ENCODE peak calls at places on chromosomes 1 and 21, in six cellular contexts. Q, N, V, B, A and F are unnamed samples.
A peak's percentile ranks its signal among the peaks of the same experiment; 100 is the strongest.

GRCh38 chr1:239572183-239572582 is 185.8 kb downstream of the CHRM3 start:
- DNase-seq in B (no peak), N (no peak), Q (no peak), A (no peak), V (no peak), F (no peak)

GRCh38 chr1:111734426-111734825 is 4.8 kb downstream of the INKA2 start:
- DNase-seq in Q (no peak), B (no peak), V (no peak), N (no peak), A (no peak), F (no peak)

GRCh38 chr21:14952916-14953315 is 111.9 kb downstream of the NRIP1 start:
- DNase-seq in A (no peak), N (no peak), Q (no peak), B (no peak), V (peak; percentile 49), F (no peak)

GRCh38 chr21:29124645-29125044 is 5.8 kb upstream of the MAP3K7CL start:
- DNase-seq in Q (no peak), B (no peak), A (no peak), N (no peak), V (no peak), F (no peak)

GRCh38 chr1:119974013-119974412 is 77.7 kb upstream of the ADAM30 start:
- DNase-seq in Q (no peak), A (no peak), V (peak; percentile 85), N (no peak), B (no peak), F (no peak)

GRCh38 chr1:221543529-221544120 is 198.3 kb downstream of the DUSP10 start:
- DNase-seq in B (no peak), V (peak; percentile 60), Q (no peak), N (peak; percentile 70), A (no peak), F (no peak)

GRCh38 chr1:22804333-22804906 is 93.8 kb downstream of the EPHB2 start:
- DNase-seq in Q (no peak), N (no peak), B (no peak), A (no peak), V (peak; percentile 20), F (no peak)

GRCh38 chr21:46002841-46003574 is 21.4 kb downstream of the COL6A1 start:
- DNase-seq in B (no peak), A (peak; percentile 8), V (no peak), N (no peak), Q (no peak), F (no peak)

GRCh38 chr1:231410041-231410591 is 12.0 kb downstream of the EGLN1 start:
- DNase-seq in V (peak; percentile 1), N (peak; percentile 64), Q (no peak), B (no peak), A (no peak), F (peak; percentile 45)

GRCh38 chr1:172246521-172247390 is 173.7 kb upstream of the C1orf105 start:
- DNase-seq in N (no peak), V (peak; percentile 48), B (no peak), A (no peak), Q (no peak), F (no peak)

GRCh38 chr1:87072904-87073303 is 158.5 kb downstream of the HS2ST1 start:
- DNase-seq in V (no peak), B (no peak), Q (no peak), A (no peak), N (no peak), F (no peak)

GRCh38 chr1:116717318-116717717 is 36.9 kb upstream of the CD2 start:
- DNase-seq in A (no peak), V (no peak), Q (no peak), B (no peak), N (no peak), F (no peak)

GRCh38 chr1:244920911-244921310 is 56.6 kb upstream of the HNRNPU start:
- DNase-seq in N (peak; percentile 21), B (peak; percentile 11), A (no peak), Q (no peak), V (no peak), F (no peak)

GRCh38 chr1:67213164-67213563 is 46.9 kb downstream of the IL23R start:
- DNase-seq in N (peak; percentile 31), Q (no peak), V (peak; percentile 59), A (no peak), B (no peak), F (no peak)

GRCh38 chr1:192974701-192975100 is 84.5 kb downstream of the UCHL5 start:
- DNase-seq in B (no peak), A (no peak), Q (no peak), N (peak; percentile 36), V (no peak), F (no peak)

GRCh38 chr1:246689409-246689997 is 34.7 kb upstream of the SCCPDH start:
- DNase-seq in Q (no peak), B (peak; percentile 64), A (peak; percentile 60), V (peak; percentile 96), N (peak; percentile 80), F (no peak)

GRCh38 chr21:32645261-32646182 is 33.3 kb upstream of the CFAP298 start:
- DNase-seq in B (no peak), V (no peak), N (no peak), Q (no peak), A (no peak), F (no peak)

GRCh38 chr1:38076038-38076437 is 29.4 kb upstream of the POU3F1 start:
- DNase-seq in Q (no peak), V (peak; percentile 46), A (no peak), B (no peak), N (peak; percentile 15), F (no peak)

DNA sequence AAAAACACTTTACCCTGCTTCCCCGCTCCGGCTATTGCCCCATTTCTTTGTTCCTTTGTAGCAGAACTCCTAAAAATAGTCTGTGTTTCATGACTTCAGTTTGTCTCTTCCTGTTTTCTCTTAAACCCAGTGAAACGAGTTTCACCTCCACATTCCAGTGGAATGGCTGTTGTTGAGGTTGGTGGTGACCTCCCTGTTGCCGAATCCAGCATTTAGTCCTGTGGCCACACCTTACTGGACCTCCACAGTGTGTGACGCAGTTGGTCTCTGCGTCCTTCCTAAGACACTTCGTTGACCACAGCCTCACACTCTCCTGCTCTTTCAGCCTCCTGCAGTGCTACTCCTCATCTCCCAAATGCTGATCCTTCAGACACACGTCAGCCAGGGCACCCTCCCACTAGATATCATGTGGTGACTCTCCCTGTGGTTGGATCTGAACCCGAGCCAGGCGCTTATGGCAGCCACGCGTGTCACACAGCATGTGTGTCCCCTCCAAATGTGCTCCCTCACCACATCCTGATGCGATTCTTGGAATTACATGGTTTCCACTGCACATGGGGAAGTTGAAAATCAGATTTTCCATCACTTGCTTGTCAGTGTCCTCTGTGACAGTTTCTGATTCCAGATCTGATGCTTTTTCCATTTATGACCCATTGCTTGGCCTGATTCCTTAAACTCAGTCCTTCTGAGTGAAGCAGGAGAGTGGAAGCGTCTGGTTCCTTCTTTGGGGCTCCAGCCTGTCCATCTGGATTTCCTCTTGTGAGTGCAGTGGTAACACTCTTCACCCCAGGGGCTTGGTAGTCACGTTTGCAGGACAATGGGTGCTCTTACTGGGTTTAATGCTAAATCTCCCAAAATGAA is 99.1 kb upstream of the ARTN start:
- DNase-seq in V (peak; percentile 86), A (no peak), N (peak; percentile 72), B (no peak), Q (no peak), F (no peak)
- H3K4me3 ChIP-seq in V (peak overlapping the region; percentile 29), A (no peak overlapping the region), N (no peak overlapping the region), B (no peak overlapping the region), Q (no peak overlapping the region), F (no peak overlapping the region)

GRCh38 chr1:2306151-2306978 is 78.2 kb downstream of the SKI start:
- DNase-seq in A (no peak), Q (no peak), N (no peak), B (no peak), V (no peak), F (no peak)
- H3K4me3 ChIP-seq in A (no peak overlapping the region), Q (no peak overlapping the region), N (no peak overlapping the region), B (no peak overlapping the region), V (no peak overlapping the region), F (no peak overlapping the region)

GRCh38 chr1:206575894-206576737 is 36.1 kb downstream of the EIF2D start:
- DNase-seq in A (no peak), N (no peak), V (no peak), Q (no peak), B (no peak), F (no peak)

GRCh38 chr1:206578115-206578935 is 33.9 kb downstream of the EIF2D start:
- DNase-seq in B (no peak), N (peak; percentile 40), V (peak; percentile 83), A (no peak), Q (no peak), F (no peak)

GRCh38 chr1:206573772-206574161 is 38.5 kb downstream of the EIF2D start:
- DNase-seq in A (no peak), N (no peak), Q (no peak), B (no peak), V (no peak), F (no peak)

GRCh38 chr1:206572835-206573771 is 39.2 kb downstream of the EIF2D start:
- DNase-seq in N (no peak), Q (no peak), V (no peak), A (no peak), B (no peak), F (no peak)

DNA sequence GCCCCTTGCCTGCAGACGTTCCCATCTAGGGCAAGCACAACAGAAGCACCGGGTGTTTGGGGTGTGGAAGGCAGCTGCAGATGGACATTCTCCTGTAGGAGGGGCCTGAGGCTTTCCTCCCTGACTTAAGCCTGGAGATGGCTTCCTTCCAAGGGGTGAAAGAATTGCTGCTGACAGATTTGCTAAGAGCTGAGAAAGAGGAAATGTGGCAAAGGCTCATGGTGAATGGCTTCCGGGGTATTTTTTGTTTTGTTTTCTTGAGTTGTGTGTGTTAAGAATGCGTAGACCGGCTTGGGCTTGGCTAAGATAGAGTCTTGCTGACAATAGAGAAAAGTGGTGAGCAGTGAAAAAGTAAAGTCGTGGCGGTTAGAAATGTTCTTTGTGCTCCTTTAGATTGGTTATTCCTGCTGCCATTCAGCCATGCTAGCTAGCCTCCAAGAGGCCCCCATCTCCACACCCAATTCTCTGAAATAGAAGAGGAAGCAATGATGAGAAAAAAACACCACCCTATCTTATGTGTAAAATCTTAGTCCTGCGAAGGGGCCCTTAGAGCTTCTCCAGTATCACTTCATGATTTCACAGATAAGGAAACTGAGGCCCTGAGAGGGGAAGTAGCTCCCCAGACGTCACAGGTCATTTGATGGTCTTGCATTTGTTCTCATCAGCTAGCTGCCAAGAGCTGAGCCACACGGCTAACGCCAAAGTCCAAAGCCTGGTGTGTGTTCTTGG is 36.9 kb downstream of the EIF2D start:
- DNase-seq in V (no peak), Q (peak; percentile 28), B (peak; percentile 70), A (no peak), N (peak; percentile 96), F (peak; percentile 64)
- H3K4me3 ChIP-seq in V (no peak overlapping the region), Q (no peak overlapping the region), B (no peak overlapping the region), A (no peak overlapping the region), N (no peak overlapping the region), F (no peak overlapping the region)

DNA sequence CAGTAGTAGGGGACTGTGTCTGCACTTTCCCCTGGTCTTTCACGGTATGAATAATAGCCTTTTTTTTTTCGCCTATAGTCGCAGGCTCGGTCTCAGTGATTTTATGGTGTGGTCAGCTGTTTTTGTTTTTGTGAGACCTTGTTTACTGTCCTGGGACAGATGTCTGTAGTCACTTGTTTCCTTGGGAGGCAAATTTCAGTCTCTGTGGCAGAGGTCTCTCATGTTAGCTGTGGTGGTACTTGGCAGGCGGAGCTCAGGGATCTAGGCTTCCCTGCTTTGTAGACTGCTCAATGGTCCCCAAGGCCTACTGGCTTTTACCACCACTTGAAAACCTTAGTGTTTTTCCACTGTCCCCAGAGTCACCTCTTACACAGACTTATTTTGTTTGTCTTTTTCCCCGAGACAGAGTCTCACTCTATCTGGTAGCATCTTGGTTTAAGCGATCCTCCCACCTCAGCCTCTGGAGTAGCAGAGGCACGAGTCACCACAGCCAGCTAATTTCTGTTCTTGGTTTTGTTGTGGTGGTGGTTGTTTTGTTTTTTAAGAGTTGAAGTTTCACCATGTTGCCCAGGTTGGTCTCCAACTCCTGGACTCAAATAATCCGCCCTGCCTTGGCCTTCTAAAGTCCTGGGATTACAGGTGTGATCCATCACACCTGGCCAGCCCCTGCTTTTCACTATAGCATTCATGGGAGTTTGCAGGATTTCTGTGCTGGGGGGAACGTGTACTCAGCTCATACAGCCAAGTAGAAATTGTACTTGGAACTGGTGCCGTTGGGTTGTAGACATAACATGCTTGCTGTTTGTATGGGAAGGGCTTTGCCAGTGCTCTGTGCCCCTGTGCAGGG is 10.3 kb downstream of the RNU1-2 start:
- DNase-seq in N (peak; percentile 50), A (peak; percentile 26), B (no peak), V (peak; percentile 13), Q (no peak), F (no peak)
- H3K4me3 ChIP-seq in N (no peak overlapping the region), A (no peak overlapping the region), B (no peak overlapping the region), V (no peak overlapping the region), Q (peak overlapping the region; percentile 66), F (no peak overlapping the region)